ENCODE peak calls at places on chromosomes 7 and 10, in eight cellular contexts. O is aorta; Y is stimulated activated CD4-positive, alpha-beta T cell treated with anti-CD3 and anti-CD28 coated beads, Interleukin-4, amount 100 ng/mL, for 24 hours; H is ovary; U is NCI-H1694 treated with DMSO at 0.1 percent for 48 hours; G is tibial artery; I is NCI-H1105; A is effector memory CD8-positive, alpha-beta T cell. L is an unnamed sample.
A peak's percentile ranks its signal among the peaks of the same experiment; 100 is the strongest.

GRCh38 chr10:133241501-133242205 is 4.0 kb downstream of the VENTX start:
- DNase-seq in O (no peak), Y (no peak), H (no peak), U (no peak), G (no peak), I (no peak), A (peak; percentile 21), L (peak; percentile 28)

GRCh38 chr7:123749537-123749857 is 694 bp upstream of the WASL start:
- DNase-seq in O (no peak), Y (peak; percentile 39), H (no peak), U (peak; percentile 77), G (peak; percentile 42), I (no peak), A (no peak), L (peak; percentile 37)

GRCh38 chr7:42605800-42606199 is 306.1 kb downstream of the C7orf25 start:
- DNase-seq in O (no peak), Y (no peak), H (no peak), U (no peak), G (no peak), I (no peak), A (no peak), L (no peak)

GRCh38 chr10:132919374-132920100 is 22.8 kb downstream of the CFAP46 start:
- DNase-seq in O (peak; percentile 69), Y (no peak), H (peak; percentile 5), U (no peak), G (no peak), I (no peak), A (no peak), L (no peak)

GRCh38 chr7:134200970-134201369 is 73.8 kb downstream of the LRGUK start:
- DNase-seq in O (no peak), Y (no peak), H (no peak), U (no peak), G (no peak), I (no peak), A (no peak), L (no peak)

GRCh38 chr10:32171213-32171612 is 115.0 kb upstream of the KIF5B start:
- DNase-seq in O (no peak), Y (no peak), H (no peak), U (no peak), G (no peak), I (no peak), A (no peak), L (no peak)

GRCh38 chr7:151843181-151843580 is 33.7 kb downstream of the PRKAG2 start:
- DNase-seq in O (no peak), Y (no peak), H (no peak), U (no peak), G (no peak), I (no peak), A (no peak), L (no peak)

GRCh38 chr7:115476666-115477065 is 553.9 kb downstream of the TFEC start:
- DNase-seq in O (no peak), Y (no peak), H (no peak), U (peak; percentile 18), G (no peak), I (peak; percentile 89), A (no peak), L (no peak)

GRCh38 chr7:39515556-39516228 is 50.5 kb upstream of the YAE1 start:
- DNase-seq in O (no peak), Y (no peak), H (no peak), U (no peak), G (no peak), I (no peak), A (no peak), L (no peak)

GRCh38 chr7:105636982-105637381 is 55.7 kb upstream of the EFCAB10 start:
- DNase-seq in O (no peak), Y (no peak), H (no peak), U (no peak), G (no peak), I (no peak), A (no peak), L (no peak)

GRCh38 chr10:4242561-4243035 is 457.6 kb upstream of the KLF6 start:
- DNase-seq in O (no peak), Y (no peak), H (no peak), U (no peak), G (no peak), I (no peak), A (no peak), L (no peak)